ENCODE peak calls at places on chromosomes 13 and 19, in six cellular contexts. One of them, this sample, is unnamed.

GRCh38 chr13:26280295-26280694 is 26.4 kb downstream of the CDK8 start:
- DNase-seq in psoas muscle: no peak
- DNase-seq in IMR-90: peak; percentile 70
- DNase-seq in AG04449: peak; percentile 58
- DNase-seq in uterus: no peak
- DNase-seq in fibroblast of the aortic adventitia: peak; percentile 39
- DNase-seq in this sample: no peak

GRCh38 chr13:35514166-35514565 is 37.7 kb upstream of the MAB21L1 start:
- DNase-seq in psoas muscle: no peak
- DNase-seq in IMR-90: no peak
- DNase-seq in AG04449: no peak
- DNase-seq in uterus: no peak
- DNase-seq in fibroblast of the aortic adventitia: no peak
- DNase-seq in this sample: no peak

GRCh38 chr19:840519-841206 is at the start of gene PRTN3:
- DNase-seq in psoas muscle: no peak
- DNase-seq in IMR-90: no peak
- DNase-seq in AG04449: no peak
- DNase-seq in uterus: no peak
- DNase-seq in fibroblast of the aortic adventitia: no peak
- DNase-seq in this sample: no peak

GRCh38 chr13:91280806-91281205 is 66.7 kb upstream of the MIR17HG start:
- DNase-seq in psoas muscle: no peak
- DNase-seq in IMR-90: no peak
- DNase-seq in AG04449: no peak
- DNase-seq in uterus: no peak
- DNase-seq in fibroblast of the aortic adventitia: no peak
- DNase-seq in this sample: no peak

GRCh38 chr19:55913643-55914268 is 18.4 kb downstream of the NLRP13 start:
- DNase-seq in psoas muscle: no peak
- DNase-seq in IMR-90: no peak
- DNase-seq in AG04449: no peak
- DNase-seq in uterus: no peak
- DNase-seq in fibroblast of the aortic adventitia: no peak
- DNase-seq in this sample: no peak

GRCh38 chr13:45391926-45392325 is 26.2 kb downstream of the SLC25A30 start:
- DNase-seq in psoas muscle: no peak
- DNase-seq in IMR-90: no peak
- DNase-seq in AG04449: no peak
- DNase-seq in uterus: no peak
- DNase-seq in fibroblast of the aortic adventitia: no peak
- DNase-seq in this sample: no peak

GRCh38 chr19:10105241-10106099 is 692 bp upstream of the PPAN start:
- DNase-seq in psoas muscle: no peak
- DNase-seq in IMR-90: no peak
- DNase-seq in AG04449: no peak
- DNase-seq in uterus: no peak
- DNase-seq in fibroblast of the aortic adventitia: no peak
- DNase-seq in this sample: no peak

GRCh38 chr13:110617326-110618072 is 2.2 kb downstream of the NAXD start:
- DNase-seq in psoas muscle: no peak
- DNase-seq in IMR-90: peak; percentile 97
- DNase-seq in AG04449: no peak
- DNase-seq in uterus: peak; percentile 45
- DNase-seq in fibroblast of the aortic adventitia: peak; percentile 82
- DNase-seq in this sample: peak; percentile 47

GRCh38 chr19:35710784-35711723 is 6.7 kb downstream of the ZBTB32 start:
- DNase-seq in psoas muscle: no peak
- DNase-seq in IMR-90: no peak
- DNase-seq in AG04449: no peak
- DNase-seq in uterus: no peak
- DNase-seq in fibroblast of the aortic adventitia: no peak
- DNase-seq in this sample: no peak

GRCh38 chr19:30046522-30046921 is 104.5 kb downstream of the URI1 start:
- DNase-seq in psoas muscle: no peak
- DNase-seq in IMR-90: peak; percentile 1
- DNase-seq in AG04449: no peak
- DNase-seq in uterus: no peak
- DNase-seq in fibroblast of the aortic adventitia: no peak
- DNase-seq in this sample: no peak

GRCh38 chr13:38685974-38686571 is 804 bp upstream of the FREM2 start:
- DNase-seq in psoas muscle: no peak
- DNase-seq in IMR-90: no peak
- DNase-seq in AG04449: no peak
- DNase-seq in uterus: no peak
- DNase-seq in fibroblast of the aortic adventitia: no peak
- DNase-seq in this sample: peak; percentile 39

GRCh38 chr13:106369091-106369490 is 166.4 kb downstream of the EFNB2 start:
- DNase-seq in psoas muscle: no peak
- DNase-seq in IMR-90: no peak
- DNase-seq in AG04449: no peak
- DNase-seq in uterus: no peak
- DNase-seq in fibroblast of the aortic adventitia: no peak
- DNase-seq in this sample: no peak

GRCh38 chr19:39212377-39212742 is 8.3 kb upstream of the SYCN start:
- DNase-seq in psoas muscle: no peak
- DNase-seq in IMR-90: no peak
- DNase-seq in AG04449: no peak
- DNase-seq in uterus: no peak
- DNase-seq in fibroblast of the aortic adventitia: peak; percentile 10
- DNase-seq in this sample: no peak

GRCh38 chr19:52336976-52337375 is 933 bp downstream of the ZNF610 start:
- DNase-seq in psoas muscle: no peak
- DNase-seq in IMR-90: peak; percentile 27
- DNase-seq in AG04449: no peak
- DNase-seq in uterus: no peak
- DNase-seq in fibroblast of the aortic adventitia: peak; percentile 3
- DNase-seq in this sample: no peak

GRCh38 chr13:39530996-39531395 is 72.0 kb downstream of the LHFPL6 start:
- DNase-seq in psoas muscle: no peak
- DNase-seq in IMR-90: peak; percentile 14
- DNase-seq in AG04449: no peak
- DNase-seq in uterus: no peak
- DNase-seq in fibroblast of the aortic adventitia: peak; percentile 45
- DNase-seq in this sample: no peak

GRCh38 chr19:44865196-44865767 is 19.2 kb downstream of the NECTIN2 start:
- DNase-seq in psoas muscle: no peak
- DNase-seq in IMR-90: no peak
- DNase-seq in AG04449: no peak
- DNase-seq in uterus: no peak
- DNase-seq in fibroblast of the aortic adventitia: no peak
- DNase-seq in this sample: no peak

GRCh38 chr19:55447421-55448174 is 4.5 kb upstream of the SHISA7 start:
- DNase-seq in psoas muscle: no peak
- DNase-seq in IMR-90: peak; percentile 15
- DNase-seq in AG04449: no peak
- DNase-seq in uterus: no peak
- DNase-seq in fibroblast of the aortic adventitia: peak; percentile 43
- DNase-seq in this sample: no peak

GRCh38 chr19:6540918-6541689 is 10.3 kb downstream of the TNFSF9 start:
- DNase-seq in psoas muscle: no peak
- DNase-seq in IMR-90: no peak
- DNase-seq in AG04449: no peak
- DNase-seq in uterus: no peak
- DNase-seq in fibroblast of the aortic adventitia: peak; percentile 4
- DNase-seq in this sample: no peak

GRCh38 chr13:113862191-113862765 is 1.6 kb downstream of the GAS6 start:
- DNase-seq in psoas muscle: no peak
- DNase-seq in IMR-90: peak; percentile 36
- DNase-seq in AG04449: no peak
- DNase-seq in uterus: no peak
- DNase-seq in fibroblast of the aortic adventitia: no peak
- DNase-seq in this sample: no peak

GRCh38 chr13:40220299-40220935 is 446.0 kb downstream of the FOXO1 start:
- DNase-seq in psoas muscle: no peak
- DNase-seq in IMR-90: no peak
- DNase-seq in AG04449: no peak
- DNase-seq in uterus: peak; percentile 55
- DNase-seq in fibroblast of the aortic adventitia: no peak
- DNase-seq in this sample: no peak

GRCh38 chr13:99376132-99376531 is 68.9 kb upstream of the GPR183 start:
- DNase-seq in psoas muscle: no peak
- DNase-seq in IMR-90: no peak
- DNase-seq in AG04449: no peak
- DNase-seq in uterus: no peak
- DNase-seq in fibroblast of the aortic adventitia: no peak
- DNase-seq in this sample: no peak

GRCh38 chr13:39148513-39148961 is 110.3 kb downstream of the NHLRC3 start:
- DNase-seq in psoas muscle: no peak
- DNase-seq in IMR-90: no peak
- DNase-seq in AG04449: peak; percentile 31
- DNase-seq in uterus: no peak
- DNase-seq in fibroblast of the aortic adventitia: peak; percentile 40
- DNase-seq in this sample: peak; percentile 99

GRCh38 chr13:27857271-27857670 is 62.5 kb upstream of the PDX1 start:
- DNase-seq in psoas muscle: no peak
- DNase-seq in IMR-90: no peak
- DNase-seq in AG04449: no peak
- DNase-seq in uterus: no peak
- DNase-seq in fibroblast of the aortic adventitia: no peak
- DNase-seq in this sample: no peak

GRCh38 chr13:24288870-24289269 is 20.5 kb upstream of the C1QTNF9 start:
- DNase-seq in psoas muscle: no peak
- DNase-seq in IMR-90: peak; percentile 47
- DNase-seq in AG04449: no peak
- DNase-seq in uterus: no peak
- DNase-seq in fibroblast of the aortic adventitia: no peak
- DNase-seq in this sample: no peak

GRCh38 chr19:50001158-50001557 is 24.0 kb downstream of the VRK3 start:
- DNase-seq in psoas muscle: no peak
- DNase-seq in IMR-90: no peak
- DNase-seq in AG04449: no peak
- DNase-seq in uterus: no peak
- DNase-seq in fibroblast of the aortic adventitia: no peak
- DNase-seq in this sample: no peak

GRCh38 chr13:94702181-94703041 is 9.9 kb downstream of the SOX21 start:
- DNase-seq in psoas muscle: no peak
- DNase-seq in IMR-90: no peak
- DNase-seq in AG04449: no peak
- DNase-seq in uterus: no peak
- DNase-seq in fibroblast of the aortic adventitia: no peak
- DNase-seq in this sample: no peak

GRCh38 chr13:38804536-38804935 is 117.7 kb downstream of the FREM2 start:
- DNase-seq in psoas muscle: no peak
- DNase-seq in IMR-90: no peak
- DNase-seq in AG04449: no peak
- DNase-seq in uterus: no peak
- DNase-seq in fibroblast of the aortic adventitia: no peak
- DNase-seq in this sample: peak; percentile 55

GRCh38 chr13:20891768-20892167 is 10.8 kb downstream of the XPO4 start:
- DNase-seq in psoas muscle: no peak
- DNase-seq in IMR-90: no peak
- DNase-seq in AG04449: no peak
- DNase-seq in uterus: no peak
- DNase-seq in fibroblast of the aortic adventitia: no peak
- DNase-seq in this sample: no peak

GRCh38 chr19:12778020-12778904 is 2.9 kb upstream of the HOOK2 start:
- DNase-seq in psoas muscle: peak; percentile 82
- DNase-seq in IMR-90: peak; percentile 75
- DNase-seq in AG04449: no peak
- DNase-seq in uterus: peak; percentile 76
- DNase-seq in fibroblast of the aortic adventitia: peak; percentile 85
- DNase-seq in this sample: no peak

GRCh38 chr19:12779162-12779993 is 4.0 kb upstream of the HOOK2 start:
- DNase-seq in psoas muscle: peak; percentile 75
- DNase-seq in IMR-90: peak; percentile 77
- DNase-seq in AG04449: no peak
- DNase-seq in uterus: peak; percentile 69
- DNase-seq in fibroblast of the aortic adventitia: peak; percentile 95
- DNase-seq in this sample: no peak

GRCh38 chr19:12777217-12778019 is 2.1 kb upstream of the HOOK2 start:
- DNase-seq in psoas muscle: peak; percentile 84
- DNase-seq in IMR-90: peak; percentile 68
- DNase-seq in AG04449: no peak
- DNase-seq in uterus: peak; percentile 75
- DNase-seq in fibroblast of the aortic adventitia: peak; percentile 80
- DNase-seq in this sample: no peak

GRCh38 chr19:12782174-12782423 is 6.7 kb upstream of the HOOK2 start:
- DNase-seq in psoas muscle: no peak
- DNase-seq in IMR-90: no peak
- DNase-seq in AG04449: no peak
- DNase-seq in uterus: no peak
- DNase-seq in fibroblast of the aortic adventitia: no peak
- DNase-seq in this sample: no peak

GRCh38 chr19:12778905-12779161 is 3.5 kb upstream of the HOOK2 start:
- DNase-seq in psoas muscle: no peak
- DNase-seq in IMR-90: no peak
- DNase-seq in AG04449: no peak
- DNase-seq in uterus: no peak
- DNase-seq in fibroblast of the aortic adventitia: no peak
- DNase-seq in this sample: no peak
- H3K4me3 ChIP-seq in psoas muscle: peak overlapping the region; percentile 86
- H3K4me3 ChIP-seq in IMR-90: no peak overlapping the region
- H3K4me3 ChIP-seq in AG04449: peak overlapping the region; percentile 67
- H3K4me3 ChIP-seq in uterus: peak overlapping the region; percentile 43
- H3K4me3 ChIP-seq in fibroblast of the aortic adventitia: peak overlapping the region; percentile 77
- H3K4me3 ChIP-seq in this sample: peak overlapping the region; percentile 65

DNA sequence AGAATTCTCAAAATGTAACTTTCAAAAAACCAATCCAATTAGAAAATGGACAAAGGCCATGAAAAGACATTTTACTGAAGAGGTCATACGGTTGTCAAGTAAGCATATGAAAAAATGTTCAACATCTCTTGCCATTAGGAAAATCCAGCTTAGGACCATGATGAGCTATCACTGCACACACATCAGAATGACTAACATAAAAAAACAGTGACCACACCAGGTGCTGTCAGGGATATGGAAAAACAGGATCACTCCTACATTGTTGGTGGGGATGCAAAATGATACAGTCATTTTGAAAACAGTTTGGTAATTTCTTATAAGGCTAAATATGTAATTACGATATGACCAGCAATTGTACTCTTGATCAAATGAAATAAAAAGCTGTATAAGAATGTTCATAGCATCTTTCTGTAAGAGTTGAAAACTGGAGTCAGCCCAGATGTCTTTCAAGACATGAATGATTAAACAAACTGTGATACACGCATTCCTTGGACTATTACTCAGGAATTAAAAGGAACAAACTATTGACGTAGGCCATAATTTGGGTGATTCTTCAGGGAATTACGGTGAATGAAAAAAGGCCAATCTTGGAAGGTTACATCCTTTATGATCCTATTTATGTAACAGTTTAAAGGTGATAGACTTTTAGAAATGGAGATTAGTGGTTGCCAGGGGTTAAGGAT is 26.9 kb upstream of the RCBTB2 start:
- DNase-seq in psoas muscle: no peak
- DNase-seq in IMR-90: peak; percentile 70
- DNase-seq in AG04449: no peak
- DNase-seq in uterus: no peak
- DNase-seq in fibroblast of the aortic adventitia: peak; percentile 58
- DNase-seq in this sample: no peak
- TF ChIP-seq CTCF in psoas muscle: no peak
- TF ChIP-seq CTCF in IMR-90: no peak
- TF ChIP-seq CTCF in AG04449: no peak
- TF ChIP-seq CTCF in uterus: no peak
- TF ChIP-seq CTCF in fibroblast of the aortic adventitia: no peak
- TF ChIP-seq CTCF in this sample: no peak

GRCh38 chr19:4173479-4174211 is 8.7 kb downstream of the SIRT6 start:
- DNase-seq in psoas muscle: no peak
- DNase-seq in IMR-90: no peak
- DNase-seq in AG04449: no peak
- DNase-seq in uterus: no peak
- DNase-seq in fibroblast of the aortic adventitia: no peak
- DNase-seq in this sample: no peak
- H3K4me3 ChIP-seq in psoas muscle: no peak overlapping the region
- H3K4me3 ChIP-seq in IMR-90: no peak overlapping the region
- H3K4me3 ChIP-seq in AG04449: no peak overlapping the region
- H3K4me3 ChIP-seq in uterus: no peak overlapping the region
- H3K4me3 ChIP-seq in fibroblast of the aortic adventitia: no peak overlapping the region
- H3K4me3 ChIP-seq in this sample: no peak overlapping the region

GRCh38 chr19:33310606-33311325 is 8.4 kb upstream of the CEBPA start:
- DNase-seq in psoas muscle: no peak
- DNase-seq in IMR-90: no peak
- DNase-seq in AG04449: no peak
- DNase-seq in uterus: no peak
- DNase-seq in fibroblast of the aortic adventitia: no peak
- DNase-seq in this sample: no peak
- TF ChIP-seq CTCF in psoas muscle: no peak
- TF ChIP-seq CTCF in IMR-90: no peak
- TF ChIP-seq CTCF in AG04449: no peak
- TF ChIP-seq CTCF in uterus: no peak
- TF ChIP-seq CTCF in fibroblast of the aortic adventitia: no peak
- TF ChIP-seq CTCF in this sample: no peak

This sample was measured in epithelial cell of proximal tubule.